ENCODE peak calls at places on chromosomes 16 and 17, in nine cellular contexts. One of them, this sample, is unnamed.

GRCh38 chr16:89288577-89288844 is 71.0 kb downstream of the ZNF778 start:
- DNase-seq in cardiac fibroblast: no peak
- DNase-seq in aorta: no peak
- DNase-seq in brain microvascular endothelial cell: no peak
- DNase-seq in GM12865: no peak
- DNase-seq in upper lobe of right lung: no peak
- DNase-seq in NCI-H526: no peak
- DNase-seq in fibroblast of lung: no peak
- DNase-seq in HCEC 1CT: no peak
- DNase-seq in this sample: no peak

GRCh38 chr16:69701866-69702265 is 24.5 kb downstream of the NQO1 start:
- DNase-seq in cardiac fibroblast: no peak
- DNase-seq in aorta: no peak
- DNase-seq in brain microvascular endothelial cell: no peak
- DNase-seq in GM12865: no peak
- DNase-seq in upper lobe of right lung: no peak
- DNase-seq in NCI-H526: no peak
- DNase-seq in fibroblast of lung: no peak
- DNase-seq in HCEC 1CT: no peak
- DNase-seq in this sample: no peak

GRCh38 chr16:73232555-73233422 is 184.9 kb upstream of the ZFHX3 start:
- DNase-seq in cardiac fibroblast: peak; percentile 99
- DNase-seq in aorta: no peak
- DNase-seq in brain microvascular endothelial cell: peak; percentile 96
- DNase-seq in GM12865: no peak
- DNase-seq in upper lobe of right lung: no peak
- DNase-seq in NCI-H526: no peak
- DNase-seq in fibroblast of lung: peak; percentile 97
- DNase-seq in HCEC 1CT: peak; percentile 85
- DNase-seq in this sample: no peak

GRCh38 chr17:12041316-12041715 is 20.6 kb downstream of the MAP2K4 start:
- DNase-seq in cardiac fibroblast: peak; percentile 86
- DNase-seq in aorta: no peak
- DNase-seq in brain microvascular endothelial cell: peak; percentile 66
- DNase-seq in GM12865: no peak
- DNase-seq in upper lobe of right lung: no peak
- DNase-seq in NCI-H526: no peak
- DNase-seq in fibroblast of lung: peak; percentile 85
- DNase-seq in HCEC 1CT: peak; percentile 79
- DNase-seq in this sample: no peak

GRCh38 chr16:47141773-47142468 is 1.8 kb downstream of the NETO2 start:
- DNase-seq in cardiac fibroblast: peak; percentile 88
- DNase-seq in aorta: peak; percentile 81
- DNase-seq in brain microvascular endothelial cell: peak; percentile 85
- DNase-seq in GM12865: peak; percentile 95
- DNase-seq in upper lobe of right lung: peak; percentile 86
- DNase-seq in NCI-H526: peak; percentile 90
- DNase-seq in fibroblast of lung: peak; percentile 83
- DNase-seq in HCEC 1CT: peak; percentile 73
- DNase-seq in this sample: peak; percentile 77

GRCh38 chr16:68332411-68333121 is 21.7 kb downstream of the PRMT7 start:
- DNase-seq in cardiac fibroblast: peak; percentile 24
- DNase-seq in aorta: peak; percentile 72
- DNase-seq in brain microvascular endothelial cell: peak; percentile 69
- DNase-seq in GM12865: no peak
- DNase-seq in upper lobe of right lung: no peak
- DNase-seq in NCI-H526: no peak
- DNase-seq in fibroblast of lung: peak; percentile 40
- DNase-seq in HCEC 1CT: peak; percentile 42
- DNase-seq in this sample: no peak

GRCh38 chr16:79988721-79989220 is 388.2 kb upstream of the MAF start:
- DNase-seq in cardiac fibroblast: no peak
- DNase-seq in aorta: no peak
- DNase-seq in brain microvascular endothelial cell: peak; percentile 27
- DNase-seq in GM12865: no peak
- DNase-seq in upper lobe of right lung: no peak
- DNase-seq in NCI-H526: no peak
- DNase-seq in fibroblast of lung: peak; percentile 44
- DNase-seq in HCEC 1CT: no peak
- DNase-seq in this sample: no peak

GRCh38 chr16:57773019-57773418 is 29.3 kb downstream of the KIFC3 start:
- DNase-seq in cardiac fibroblast: no peak
- DNase-seq in aorta: peak; percentile 33
- DNase-seq in brain microvascular endothelial cell: no peak
- DNase-seq in GM12865: no peak
- DNase-seq in upper lobe of right lung: no peak
- DNase-seq in NCI-H526: no peak
- DNase-seq in fibroblast of lung: no peak
- DNase-seq in HCEC 1CT: no peak
- DNase-seq in this sample: no peak

GRCh38 chr17:47719411-47720152 is 13.5 kb upstream of the TBX21 start:
- DNase-seq in cardiac fibroblast: peak; percentile 66
- DNase-seq in aorta: no peak
- DNase-seq in brain microvascular endothelial cell: peak; percentile 75
- DNase-seq in GM12865: peak; percentile 63
- DNase-seq in upper lobe of right lung: no peak
- DNase-seq in NCI-H526: no peak
- DNase-seq in fibroblast of lung: peak; percentile 83
- DNase-seq in HCEC 1CT: peak; percentile 79
- DNase-seq in this sample: no peak

GRCh38 chr17:14833201-14833773 is 431.8 kb downstream of the PMP22 start:
- DNase-seq in cardiac fibroblast: peak; percentile 72
- DNase-seq in aorta: no peak
- DNase-seq in brain microvascular endothelial cell: peak; percentile 69
- DNase-seq in GM12865: no peak
- DNase-seq in upper lobe of right lung: no peak
- DNase-seq in NCI-H526: no peak
- DNase-seq in fibroblast of lung: peak; percentile 12
- DNase-seq in HCEC 1CT: peak; percentile 94
- DNase-seq in this sample: no peak

GRCh38 chr17:44223574-44224046 is 4.1 kb upstream of the UBTF start:
- DNase-seq in cardiac fibroblast: peak; percentile 76
- DNase-seq in aorta: no peak
- DNase-seq in brain microvascular endothelial cell: no peak
- DNase-seq in GM12865: no peak
- DNase-seq in upper lobe of right lung: no peak
- DNase-seq in NCI-H526: no peak
- DNase-seq in fibroblast of lung: peak; percentile 66
- DNase-seq in HCEC 1CT: peak; percentile 49
- DNase-seq in this sample: no peak

GRCh38 chr17:78933025-78933958 is 8.1 kb upstream of the TIMP2 start:
- DNase-seq in cardiac fibroblast: peak; percentile 99
- DNase-seq in aorta: peak; percentile 89
- DNase-seq in brain microvascular endothelial cell: peak; percentile 98
- DNase-seq in GM12865: peak; percentile 85
- DNase-seq in upper lobe of right lung: no peak
- DNase-seq in NCI-H526: no peak
- DNase-seq in fibroblast of lung: peak; percentile 99
- DNase-seq in HCEC 1CT: peak; percentile 99
- DNase-seq in this sample: peak; percentile 59

GRCh38 chr16:56600398-56600999 is 7.9 kb upstream of the MT2A start:
- DNase-seq in cardiac fibroblast: peak; percentile 78
- DNase-seq in aorta: no peak
- DNase-seq in brain microvascular endothelial cell: peak; percentile 60
- DNase-seq in GM12865: peak; percentile 51
- DNase-seq in upper lobe of right lung: no peak
- DNase-seq in NCI-H526: no peak
- DNase-seq in fibroblast of lung: peak; percentile 55
- DNase-seq in HCEC 1CT: peak; percentile 68
- DNase-seq in this sample: peak; percentile 61